ENCODE peak calls at places on chromosomes 4 and X, in ten cellular contexts. One of them, this sample, is unnamed.

GRCh38 chr4:57078685-57079521 is 31.3 kb downstream of the IGFBP7 start:
- DNase-seq in dorsolateral prefrontal cortex: no peak
- DNase-seq in heart left ventricle: no peak
- DNase-seq in cardiac fibroblast: no peak
- DNase-seq in Caco-2: peak; percentile 72
- DNase-seq in A549: no peak
- DNase-seq in cardiac muscle cell: peak; percentile 85
- DNase-seq in astrocyte of the spinal cord: peak; percentile 85
- DNase-seq in foreskin fibroblast: no peak
- DNase-seq in fibroblast of mammary gland: no peak
- DNase-seq in this sample: peak; percentile 93

GRCh38 chr4:153616005-153616555 is 68.0 kb upstream of the TLR2 start:
- DNase-seq in dorsolateral prefrontal cortex: no peak
- DNase-seq in cardiac muscle cell: no peak
- DNase-seq in Caco-2: no peak
- DNase-seq in fibroblast of mammary gland: no peak
- DNase-seq in astrocyte of the spinal cord: no peak
- DNase-seq in A549: no peak
- DNase-seq in cardiac fibroblast: no peak
- DNase-seq in foreskin fibroblast: no peak
- DNase-seq in heart left ventricle: no peak
- DNase-seq in this sample: no peak

GRCh38 chr4:123248260-123248659 is 148.3 kb upstream of the SPRY1 start:
- DNase-seq in Caco-2: no peak
- DNase-seq in A549: no peak
- DNase-seq in astrocyte of the spinal cord: no peak
- DNase-seq in fibroblast of mammary gland: peak; percentile 49
- DNase-seq in cardiac muscle cell: no peak
- DNase-seq in heart left ventricle: no peak
- DNase-seq in dorsolateral prefrontal cortex: no peak
- DNase-seq in foreskin fibroblast: peak; percentile 40
- DNase-seq in cardiac fibroblast: peak; percentile 47
- DNase-seq in this sample: no peak

GRCh38 chrX:5842601-5843000 is 386.1 kb downstream of the NLGN4X start:
- DNase-seq in astrocyte of the spinal cord: no peak
- DNase-seq in A549: no peak
- DNase-seq in heart left ventricle: no peak
- DNase-seq in fibroblast of mammary gland: no peak
- DNase-seq in Caco-2: no peak
- DNase-seq in dorsolateral prefrontal cortex: no peak
- DNase-seq in cardiac fibroblast: no peak
- DNase-seq in foreskin fibroblast: no peak
- DNase-seq in cardiac muscle cell: no peak
- DNase-seq in this sample: peak; percentile 9

GRCh38 chr4:155377281-155377680 is 516 bp upstream of the MAP9 start:
- DNase-seq in A549: no peak
- DNase-seq in astrocyte of the spinal cord: peak; percentile 27
- DNase-seq in foreskin fibroblast: peak; percentile 13
- DNase-seq in heart left ventricle: no peak
- DNase-seq in cardiac muscle cell: no peak
- DNase-seq in dorsolateral prefrontal cortex: no peak
- DNase-seq in cardiac fibroblast: peak; percentile 23
- DNase-seq in Caco-2: no peak
- DNase-seq in fibroblast of mammary gland: peak; percentile 54
- DNase-seq in this sample: peak; percentile 20

GRCh38 chrX:40166582-40166981 is 68.8 kb upstream of the BCOR start:
- DNase-seq in Caco-2: no peak
- DNase-seq in astrocyte of the spinal cord: peak; percentile 37
- DNase-seq in foreskin fibroblast: peak; percentile 75
- DNase-seq in cardiac muscle cell: no peak
- DNase-seq in dorsolateral prefrontal cortex: no peak
- DNase-seq in A549: no peak
- DNase-seq in fibroblast of mammary gland: peak; percentile 79
- DNase-seq in heart left ventricle: no peak
- DNase-seq in cardiac fibroblast: peak; percentile 56
- DNase-seq in this sample: no peak

GRCh38 chrX:101291204-101291603 is at the start of gene TAF7L:
- DNase-seq in heart left ventricle: no peak
- DNase-seq in Caco-2: no peak
- DNase-seq in cardiac muscle cell: no peak
- DNase-seq in foreskin fibroblast: peak; percentile 9
- DNase-seq in A549: no peak
- DNase-seq in fibroblast of mammary gland: peak; percentile 3
- DNase-seq in astrocyte of the spinal cord: peak; percentile 3
- DNase-seq in cardiac fibroblast: peak; percentile 6
- DNase-seq in dorsolateral prefrontal cortex: no peak
- DNase-seq in this sample: peak; percentile 1

GRCh38 chrX:13759152-13759718 is 24.7 kb downstream of the OFD1 start:
- DNase-seq in heart left ventricle: no peak
- DNase-seq in Caco-2: no peak
- DNase-seq in foreskin fibroblast: no peak
- DNase-seq in dorsolateral prefrontal cortex: no peak
- DNase-seq in cardiac fibroblast: no peak
- DNase-seq in fibroblast of mammary gland: peak; percentile 36
- DNase-seq in cardiac muscle cell: no peak
- DNase-seq in astrocyte of the spinal cord: no peak
- DNase-seq in A549: no peak
- DNase-seq in this sample: no peak

GRCh38 chr4:185634066-185634652 is 98.9 kb upstream of the PDLIM3 start:
- DNase-seq in dorsolateral prefrontal cortex: no peak
- DNase-seq in foreskin fibroblast: no peak
- DNase-seq in cardiac muscle cell: no peak
- DNase-seq in Caco-2: peak; percentile 13
- DNase-seq in cardiac fibroblast: no peak
- DNase-seq in fibroblast of mammary gland: peak; percentile 50
- DNase-seq in heart left ventricle: no peak
- DNase-seq in astrocyte of the spinal cord: no peak
- DNase-seq in A549: no peak
- DNase-seq in this sample: no peak

GRCh38 chrX:153639177-153640044 is 7.6 kb upstream of the DUSP9 start:
- DNase-seq in heart left ventricle: no peak
- DNase-seq in Caco-2: no peak
- DNase-seq in fibroblast of mammary gland: no peak
- DNase-seq in A549: no peak
- DNase-seq in dorsolateral prefrontal cortex: no peak
- DNase-seq in astrocyte of the spinal cord: no peak
- DNase-seq in cardiac fibroblast: no peak
- DNase-seq in cardiac muscle cell: no peak
- DNase-seq in foreskin fibroblast: no peak
- DNase-seq in this sample: no peak

GRCh38 chrX:34578237-34578636 is 78.8 kb downstream of the TMEM47 start:
- DNase-seq in cardiac fibroblast: peak; percentile 62
- DNase-seq in A549: peak; percentile 0
- DNase-seq in fibroblast of mammary gland: peak; percentile 62
- DNase-seq in astrocyte of the spinal cord: peak; percentile 55
- DNase-seq in foreskin fibroblast: no peak
- DNase-seq in dorsolateral prefrontal cortex: no peak
- DNase-seq in Caco-2: no peak
- DNase-seq in cardiac muscle cell: peak; percentile 66
- DNase-seq in heart left ventricle: no peak
- DNase-seq in this sample: peak; percentile 36

GRCh38 chrX:123422875-123423274 is 238.8 kb downstream of the GRIA3 start:
- DNase-seq in astrocyte of the spinal cord: peak; percentile 47
- DNase-seq in foreskin fibroblast: peak; percentile 37
- DNase-seq in A549: peak; percentile 3
- DNase-seq in cardiac muscle cell: peak; percentile 32
- DNase-seq in heart left ventricle: peak; percentile 15
- DNase-seq in cardiac fibroblast: peak; percentile 39
- DNase-seq in dorsolateral prefrontal cortex: peak; percentile 42
- DNase-seq in Caco-2: peak; percentile 15
- DNase-seq in fibroblast of mammary gland: peak; percentile 59
- DNase-seq in this sample: peak; percentile 32

GRCh38 chr4:153079824-153080486 is 124.3 kb upstream of the TRIM2 start:
- DNase-seq in astrocyte of the spinal cord: no peak
- DNase-seq in cardiac fibroblast: no peak
- DNase-seq in Caco-2: no peak
- DNase-seq in fibroblast of mammary gland: no peak
- DNase-seq in A549: no peak
- DNase-seq in foreskin fibroblast: no peak
- DNase-seq in dorsolateral prefrontal cortex: no peak
- DNase-seq in cardiac muscle cell: no peak
- DNase-seq in heart left ventricle: no peak
- DNase-seq in this sample: no peak

GRCh38 chrX:5086388-5086787 is 1142.3 kb downstream of the NLGN4X start:
- DNase-seq in cardiac muscle cell: no peak
- DNase-seq in foreskin fibroblast: no peak
- DNase-seq in cardiac fibroblast: no peak
- DNase-seq in A549: no peak
- DNase-seq in Caco-2: no peak
- DNase-seq in fibroblast of mammary gland: no peak
- DNase-seq in heart left ventricle: no peak
- DNase-seq in dorsolateral prefrontal cortex: no peak
- DNase-seq in astrocyte of the spinal cord: no peak
- DNase-seq in this sample: no peak

DNA sequence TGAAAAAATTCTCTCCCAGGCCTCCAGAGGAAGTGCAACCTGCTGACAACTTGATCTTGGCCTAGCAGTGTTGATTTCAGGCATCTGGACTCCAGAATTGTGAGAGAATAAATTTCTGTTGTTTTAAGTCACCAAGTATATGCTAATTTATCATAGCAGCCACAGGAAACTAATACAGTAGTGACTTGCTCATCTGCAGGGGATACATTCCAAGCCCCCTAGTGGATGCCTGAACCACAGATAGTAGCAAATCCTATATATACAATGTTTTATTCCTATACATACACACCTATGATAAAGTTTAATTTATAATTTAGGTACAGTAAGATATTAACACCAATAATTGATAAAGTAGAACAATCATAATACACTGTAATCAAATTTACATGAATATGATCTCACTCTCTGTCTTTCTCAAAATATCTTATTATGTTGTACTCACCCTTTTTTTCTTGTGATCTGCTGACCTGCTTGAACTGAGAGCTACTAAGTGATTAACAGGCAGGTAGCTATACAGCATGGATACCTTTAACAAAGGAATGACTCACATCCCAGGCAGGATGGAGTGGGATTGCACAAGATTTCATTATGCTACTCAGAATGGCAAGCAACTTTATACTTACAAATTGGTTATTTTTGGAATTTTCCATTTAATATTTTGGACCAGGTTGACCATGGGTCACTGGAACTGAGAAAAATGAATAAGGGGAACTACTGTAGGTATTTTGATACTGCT is 501.1 kb downstream of the KCNIP4 start:
- DNase-seq in cardiac muscle cell: no peak
- DNase-seq in Caco-2: no peak
- DNase-seq in fibroblast of mammary gland: no peak
- DNase-seq in cardiac fibroblast: no peak
- DNase-seq in A549: no peak
- DNase-seq in foreskin fibroblast: no peak
- DNase-seq in dorsolateral prefrontal cortex: no peak
- DNase-seq in heart left ventricle: no peak
- DNase-seq in astrocyte of the spinal cord: no peak
- DNase-seq in this sample: peak; percentile 87
- TF ChIP-seq CTCF in cardiac muscle cell: no peak
- TF ChIP-seq CTCF in Caco-2: no peak
- TF ChIP-seq CTCF in fibroblast of mammary gland: no peak
- TF ChIP-seq CTCF in cardiac fibroblast: no peak
- TF ChIP-seq CTCF in A549: no peak
- TF ChIP-seq CTCF in foreskin fibroblast: no peak
- TF ChIP-seq CTCF in dorsolateral prefrontal cortex: no peak
- TF ChIP-seq CTCF in heart left ventricle: no peak
- TF ChIP-seq CTCF in astrocyte of the spinal cord: no peak
- TF ChIP-seq CTCF in this sample: no peak

DNA sequence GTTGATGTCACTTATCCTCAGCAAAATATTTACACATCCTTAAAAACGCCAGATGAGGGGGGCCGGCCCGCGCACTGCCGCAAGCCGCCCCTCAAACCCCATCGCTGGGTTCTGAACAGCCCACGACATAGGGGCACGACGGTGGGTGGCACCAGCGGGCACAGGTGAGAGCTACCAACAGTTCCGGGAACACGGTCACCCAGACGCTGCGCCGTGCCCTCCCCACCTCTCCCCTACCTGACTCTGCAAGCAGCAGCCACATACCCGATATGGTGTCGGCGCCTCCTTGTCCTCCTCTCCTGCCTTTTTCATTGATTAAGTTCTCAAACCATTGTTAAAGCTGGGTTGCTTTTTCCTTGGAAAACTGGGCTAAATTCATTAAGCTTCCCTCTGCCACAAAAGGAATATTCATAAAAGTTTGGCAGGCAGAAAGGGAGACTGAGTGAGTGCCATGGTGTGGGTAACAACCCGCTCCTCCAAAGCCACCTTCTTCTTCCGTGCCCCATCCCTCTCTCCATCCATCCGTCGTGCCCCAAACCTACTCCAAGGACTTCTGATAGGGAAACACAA is 1.4 kb downstream of the RAI2 start:
- DNase-seq in fibroblast of mammary gland: no peak
- DNase-seq in cardiac muscle cell: no peak
- DNase-seq in foreskin fibroblast: no peak
- DNase-seq in astrocyte of the spinal cord: no peak
- DNase-seq in dorsolateral prefrontal cortex: no peak
- DNase-seq in cardiac fibroblast: no peak
- DNase-seq in A549: no peak
- DNase-seq in Caco-2: no peak
- DNase-seq in heart left ventricle: no peak
- DNase-seq in this sample: no peak
- H3K4me3 ChIP-seq in fibroblast of mammary gland: no peak overlapping the region
- H3K4me3 ChIP-seq in cardiac muscle cell: peak overlapping the region; percentile 32
- H3K4me3 ChIP-seq in foreskin fibroblast: no peak overlapping the region
- H3K4me3 ChIP-seq in astrocyte of the spinal cord: no peak overlapping the region
- H3K4me3 ChIP-seq in dorsolateral prefrontal cortex: peak overlapping the region; percentile 56
- H3K4me3 ChIP-seq in cardiac fibroblast: no peak overlapping the region
- H3K4me3 ChIP-seq in A549: peak overlapping the region; percentile 52
- H3K4me3 ChIP-seq in Caco-2: no peak overlapping the region
- H3K4me3 ChIP-seq in heart left ventricle: peak overlapping the region; percentile 83
- H3K4me3 ChIP-seq in this sample: no peak overlapping the region

GRCh38 chrX:69493193-69493592 is 10.9 kb upstream of the NALF2 start:
- DNase-seq in Caco-2: peak; percentile 64
- DNase-seq in heart left ventricle: peak; percentile 26
- DNase-seq in fibroblast of mammary gland: peak; percentile 3
- DNase-seq in foreskin fibroblast: no peak
- DNase-seq in astrocyte of the spinal cord: no peak
- DNase-seq in A549: peak; percentile 35
- DNase-seq in cardiac fibroblast: peak; percentile 19
- DNase-seq in dorsolateral prefrontal cortex: no peak
- DNase-seq in cardiac muscle cell: peak; percentile 55
- DNase-seq in this sample: peak; percentile 36
- TF ChIP-seq CTCF in Caco-2: peak; percentile 53
- TF ChIP-seq CTCF in heart left ventricle: no peak
- TF ChIP-seq CTCF in fibroblast of mammary gland: peak; percentile 36
- TF ChIP-seq CTCF in foreskin fibroblast: peak; percentile 10
- TF ChIP-seq CTCF in astrocyte of the spinal cord: peak; percentile 12
- TF ChIP-seq CTCF in A549: peak; percentile 54
- TF ChIP-seq CTCF in cardiac fibroblast: peak; percentile 19
- TF ChIP-seq CTCF in dorsolateral prefrontal cortex: peak; percentile 54
- TF ChIP-seq CTCF in cardiac muscle cell: peak; percentile 44
- TF ChIP-seq CTCF in this sample: peak; percentile 35

DNA sequence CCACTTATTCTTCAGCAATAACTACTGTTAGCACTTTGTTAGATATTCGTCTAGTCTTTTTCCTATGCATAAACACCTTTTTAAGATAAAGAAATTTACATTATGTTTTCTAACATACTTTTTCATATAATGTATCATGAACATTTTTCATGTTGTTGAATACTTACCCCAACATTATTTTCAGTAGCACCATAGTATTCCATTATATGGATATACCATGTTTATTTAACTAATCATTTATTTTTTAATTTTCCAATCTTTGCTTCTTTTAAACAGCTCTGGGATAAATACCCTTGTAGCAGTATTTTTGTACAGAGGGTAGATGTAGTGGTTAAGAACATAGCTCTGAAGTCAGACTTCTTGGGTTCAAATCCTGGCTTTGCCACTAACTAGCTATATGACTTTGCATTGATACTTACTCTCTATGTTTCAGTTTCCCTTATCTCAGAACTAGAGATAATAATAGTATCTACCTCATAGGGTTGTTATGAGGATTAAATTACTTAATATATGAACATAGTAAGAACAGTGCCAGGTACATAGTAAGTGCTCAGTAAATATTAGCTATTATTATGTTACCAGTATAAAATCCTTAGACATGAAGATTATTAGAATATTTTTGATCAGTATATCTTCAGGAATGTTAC is 11.3 kb downstream of the EXOC1 start:
- DNase-seq in foreskin fibroblast: no peak
- DNase-seq in fibroblast of mammary gland: no peak
- DNase-seq in astrocyte of the spinal cord: no peak
- DNase-seq in heart left ventricle: no peak
- DNase-seq in cardiac fibroblast: no peak
- DNase-seq in dorsolateral prefrontal cortex: no peak
- DNase-seq in cardiac muscle cell: no peak
- DNase-seq in Caco-2: no peak
- DNase-seq in A549: no peak
- DNase-seq in this sample: no peak
- H3K4me3 ChIP-seq in foreskin fibroblast: no peak overlapping the region
- H3K4me3 ChIP-seq in fibroblast of mammary gland: no peak overlapping the region
- H3K4me3 ChIP-seq in astrocyte of the spinal cord: no peak overlapping the region
- H3K4me3 ChIP-seq in heart left ventricle: no peak overlapping the region
- H3K4me3 ChIP-seq in cardiac fibroblast: no peak overlapping the region
- H3K4me3 ChIP-seq in dorsolateral prefrontal cortex: no peak overlapping the region
- H3K4me3 ChIP-seq in cardiac muscle cell: no peak overlapping the region
- H3K4me3 ChIP-seq in Caco-2: no peak overlapping the region
- H3K4me3 ChIP-seq in A549: no peak overlapping the region
- H3K4me3 ChIP-seq in this sample: no peak overlapping the region

This sample was measured in epithelial cell of esophagus.